ENCODE peak calls at places on chromosomes 5 and 9, in four cellular contexts. V is stimulated activated CD4-positive, alpha-beta T cell treated with anti-CD3 and anti-CD28 coated beads, Interleukin-1b, Interleukin-23, amount 100 ng/mL, for 1 hour; B is NCI-H1092 treated with DMSO at 0.1 percent for 48 hours; O is HTR-8/SVneo. J is an unnamed sample.

GRCh38 chr9:114011313-114011712 is 66.8 kb downstream of the AMBP start:
- DNase-seq in B (no peak), O (no peak), V (no peak), J (no peak)

GRCh38 chr9:109766351-109766750 is 13.6 kb upstream of the PALM2AKAP2 start:
- DNase-seq in V (no peak), B (no peak), O (peak; percentile 77), J (peak; percentile 83)

GRCh38 chr5:175092691-175093090 is 351.3 kb downstream of the DRD1 start:
- DNase-seq in O (no peak), B (no peak), V (no peak), J (no peak)

GRCh38 chr5:2629035-2629434 is 122.4 kb downstream of the IRX2 start:
- DNase-seq in O (no peak), B (no peak), V (no peak), J (no peak)

GRCh38 chr9:3492214-3492613 is 33.6 kb downstream of the RFX3 start:
- DNase-seq in V (no peak), B (no peak), O (no peak), J (no peak)

GRCh38 chr9:104073770-104074133 is 20.4 kb upstream of the SMC2 start:
- DNase-seq in B (no peak), O (no peak), V (no peak), J (no peak)

GRCh38 chr5:55568629-55569512 is 34.1 kb upstream of the PLPP1 start:
- DNase-seq in O (no peak), B (no peak), V (no peak), J (peak; percentile 32)

GRCh38 chr5:120479066-120479465 is 15.0 kb downstream of the PRR16 start:
- DNase-seq in V (no peak), B (no peak), O (peak; percentile 5), J (peak; percentile 30)

GRCh38 chr5:132059696-132060500 is 557 bp upstream of the IL3 start:
- DNase-seq in V (no peak), B (no peak), O (no peak), J (no peak)

GRCh38 chr5:76716456-76717157 is 681 bp downstream of the F2R start:
- DNase-seq in O (no peak), V (no peak), B (no peak), J (peak; percentile 47)

GRCh38 chr5:33337621-33337960 is 103.2 kb upstream of the TARS1 start:
- DNase-seq in B (no peak), V (no peak), O (no peak), J (no peak)

GRCh38 chr5:72243706-72244105 is 76.3 kb downstream of the MRPS27 start:
- DNase-seq in O (no peak), V (no peak), B (no peak), J (no peak)

GRCh38 chr9:98577446-98577845 is 131.3 kb downstream of the GABBR2 start:
- DNase-seq in V (no peak), O (no peak), B (no peak), J (no peak)

GRCh38 chr9:27212621-27213020 is 84.3 kb downstream of the EQTN start:
- DNase-seq in O (no peak), B (no peak), V (no peak), J (no peak)

GRCh38 chr5:83564069-83564749 is 92.7 kb downstream of the VCAN start:
- DNase-seq in O (peak; percentile 11), B (peak; percentile 7), V (no peak), J (peak; percentile 30)

GRCh38 chr9:92775466-92775865 is 10.8 kb upstream of the BICD2 start:
- DNase-seq in B (no peak), V (no peak), O (no peak), J (no peak)

GRCh38 chr5:15995206-15996052 is 184.2 kb downstream of the MARCHF11 start:
- DNase-seq in O (no peak), B (no peak), V (no peak), J (peak; percentile 67)

GRCh38 chr5:163968651-163969050 is 463.2 kb downstream of the MAT2B start:
- DNase-seq in O (no peak), V (no peak), B (no peak), J (no peak)

GRCh38 chr9:36316629-36317317 is 58.5 kb upstream of the GNE start:
- DNase-seq in B (no peak), O (no peak), V (no peak), J (no peak)

GRCh38 chr5:2901511-2901910 is 150.0 kb upstream of the IRX2 start:
- DNase-seq in V (no peak), B (no peak), O (no peak), J (no peak)

GRCh38 chr9:79580065-79580464 is 8.3 kb downstream of the TLE4 start:
- DNase-seq in O (no peak), V (no peak), B (no peak), J (peak; percentile 29)

GRCh38 chr9:90114641-90115040 is 509.8 kb downstream of the GADD45G start:
- DNase-seq in V (no peak), B (no peak), O (no peak), J (no peak)

GRCh38 chr5:36569456-36569855 is 37.0 kb upstream of the SLC1A3 start:
- DNase-seq in B (no peak), O (no peak), V (no peak), J (peak; percentile 23)

GRCh38 chr5:671459-672328 is 21.5 kb downstream of the TPPP start:
- DNase-seq in V (peak; percentile 32), B (peak; percentile 69), O (peak; percentile 88), J (peak; percentile 28)